ENCODE peak calls at places on chromosome 20, in ten cellular contexts. One of them, this sample, is unnamed.

GRCh38 chr20:44038681-44039123 is 124.0 kb downstream of the TOX2 start:
- DNase-seq in A549: no peak
- DNase-seq in adipocyte: no peak
- DNase-seq in stimulated activated CD4-positive, alpha-beta T cell treated with anti-CD3 and anti-CD28 coated beads, Interleukin-4, amount 100 ng/mL, for 1 hour: no peak
- DNase-seq in amniotic stem cell: no peak
- DNase-seq in HCT116: no peak
- DNase-seq in HEK293T: no peak
- DNase-seq in T-cell: no peak
- DNase-seq in hepatocyte: no peak
- DNase-seq in AG08395: peak; percentile 27
- DNase-seq in this sample: no peak

GRCh38 chr20:57769756-57770155 is 59.9 kb upstream of the PMEPA1 start:
- DNase-seq in A549: no peak
- DNase-seq in adipocyte: no peak
- DNase-seq in stimulated activated CD4-positive, alpha-beta T cell treated with anti-CD3 and anti-CD28 coated beads, Interleukin-4, amount 100 ng/mL, for 1 hour: no peak
- DNase-seq in amniotic stem cell: no peak
- DNase-seq in HCT116: no peak
- DNase-seq in HEK293T: no peak
- DNase-seq in T-cell: no peak
- DNase-seq in hepatocyte: no peak
- DNase-seq in AG08395: no peak
- DNase-seq in this sample: no peak

GRCh38 chr20:39800548-39800947 is 838.4 kb downstream of the DHX35 start:
- DNase-seq in A549: no peak
- DNase-seq in adipocyte: peak; percentile 75
- DNase-seq in stimulated activated CD4-positive, alpha-beta T cell treated with anti-CD3 and anti-CD28 coated beads, Interleukin-4, amount 100 ng/mL, for 1 hour: no peak
- DNase-seq in amniotic stem cell: peak; percentile 50
- DNase-seq in HCT116: no peak
- DNase-seq in HEK293T: no peak
- DNase-seq in T-cell: no peak
- DNase-seq in hepatocyte: no peak
- DNase-seq in AG08395: peak; percentile 81
- DNase-seq in this sample: no peak

GRCh38 chr20:36315545-36316351 is 9.6 kb downstream of the DLGAP4 start:
- DNase-seq in A549: no peak
- DNase-seq in adipocyte: no peak
- DNase-seq in stimulated activated CD4-positive, alpha-beta T cell treated with anti-CD3 and anti-CD28 coated beads, Interleukin-4, amount 100 ng/mL, for 1 hour: no peak
- DNase-seq in amniotic stem cell: no peak
- DNase-seq in HCT116: no peak
- DNase-seq in HEK293T: no peak
- DNase-seq in T-cell: no peak
- DNase-seq in hepatocyte: no peak
- DNase-seq in AG08395: no peak
- DNase-seq in this sample: no peak

GRCh38 chr20:44241796-44242195 is 5.3 kb upstream of the GDAP1L1 start:
- DNase-seq in A549: no peak
- DNase-seq in adipocyte: no peak
- DNase-seq in stimulated activated CD4-positive, alpha-beta T cell treated with anti-CD3 and anti-CD28 coated beads, Interleukin-4, amount 100 ng/mL, for 1 hour: no peak
- DNase-seq in amniotic stem cell: no peak
- DNase-seq in HCT116: no peak
- DNase-seq in HEK293T: no peak
- DNase-seq in T-cell: no peak
- DNase-seq in hepatocyte: no peak
- DNase-seq in AG08395: no peak
- DNase-seq in this sample: no peak

GRCh38 chr20:37418591-37418990 is 72.7 kb downstream of the SRC start:
- DNase-seq in A549: no peak
- DNase-seq in adipocyte: no peak
- DNase-seq in stimulated activated CD4-positive, alpha-beta T cell treated with anti-CD3 and anti-CD28 coated beads, Interleukin-4, amount 100 ng/mL, for 1 hour: no peak
- DNase-seq in amniotic stem cell: no peak
- DNase-seq in HCT116: no peak
- DNase-seq in HEK293T: no peak
- DNase-seq in T-cell: no peak
- DNase-seq in hepatocyte: no peak
- DNase-seq in AG08395: no peak
- DNase-seq in this sample: no peak

GRCh38 chr20:7770578-7770977 is 169.7 kb downstream of the HAO1 start:
- DNase-seq in A549: no peak
- DNase-seq in adipocyte: no peak
- DNase-seq in stimulated activated CD4-positive, alpha-beta T cell treated with anti-CD3 and anti-CD28 coated beads, Interleukin-4, amount 100 ng/mL, for 1 hour: no peak
- DNase-seq in amniotic stem cell: no peak
- DNase-seq in HCT116: no peak
- DNase-seq in HEK293T: no peak
- DNase-seq in T-cell: no peak
- DNase-seq in hepatocyte: no peak
- DNase-seq in AG08395: no peak
- DNase-seq in this sample: no peak

GRCh38 chr20:19973920-19974620 is 43.1 kb upstream of the NAA20 start:
- DNase-seq in A549: no peak
- DNase-seq in adipocyte: peak; percentile 93
- DNase-seq in stimulated activated CD4-positive, alpha-beta T cell treated with anti-CD3 and anti-CD28 coated beads, Interleukin-4, amount 100 ng/mL, for 1 hour: no peak
- DNase-seq in amniotic stem cell: no peak
- DNase-seq in HCT116: no peak
- DNase-seq in HEK293T: no peak
- DNase-seq in T-cell: no peak
- DNase-seq in hepatocyte: peak; percentile 60
- DNase-seq in AG08395: peak; percentile 81
- DNase-seq in this sample: no peak

GRCh38 chr20:47785321-47785899 is at the start of gene SULF2:
- DNase-seq in A549: no peak
- DNase-seq in adipocyte: peak; percentile 66
- DNase-seq in stimulated activated CD4-positive, alpha-beta T cell treated with anti-CD3 and anti-CD28 coated beads, Interleukin-4, amount 100 ng/mL, for 1 hour: no peak
- DNase-seq in amniotic stem cell: no peak
- DNase-seq in HCT116: no peak
- DNase-seq in HEK293T: peak; percentile 35
- DNase-seq in T-cell: no peak
- DNase-seq in hepatocyte: peak; percentile 83
- DNase-seq in AG08395: no peak
- DNase-seq in this sample: no peak

This sample was measured in CD8-positive, alpha-beta memory T cell.